ENCODE peak calls at places on chromosomes 11 and 22, in four cellular contexts. N is stomach, M is esophagus squamous epithelium, B is gastrocnemius medialis. W is an unnamed sample. For H3K9me3, the result is how much of the 10 kb centered on the place peaks cover.

GRCh38 chr22:46750530-46750800 is 12.0 kb upstream of the TBC1D22A start:
- DNase-seq in N (no peak), M (no peak), B (no peak), W (no peak)

GRCh38 chr11:126824035-126824607 is 176.4 kb downstream of the KIRREL3 start:
- DNase-seq in N (no peak), M (no peak), B (no peak), W (no peak)

GRCh38 chr11:98194611-98195010 is 826.1 kb upstream of the CNTN5 start:
- DNase-seq in N (no peak), M (no peak), B (no peak), W (no peak)

GRCh38 chr11:12678991-12679390 is 4.8 kb downstream of the TEAD1 start:
- DNase-seq in N (no peak), M (no peak), B (no peak), W (no peak)

GRCh38 chr11:1943977-1944376 is 3.2 kb upstream of the MRPL23 start:
- DNase-seq in N (no peak), M (no peak), B (peak), W (peak)

GRCh38 chr11:125257185-125257584 is 92.6 kb downstream of the PKNOX2 start:
- DNase-seq in N (no peak), M (no peak), B (no peak), W (no peak)

GRCh38 chr11:12691473-12691872 is 17.3 kb downstream of the TEAD1 start:
- DNase-seq in N (no peak), M (no peak), B (no peak), W (no peak)

GRCh38 chr11:1053121-1053901 is 16.8 kb upstream of the MUC6 start:
- DNase-seq in N (no peak), M (no peak), B (no peak), W (no peak)

GRCh38 chr22:32847067-32847491 is 45.6 kb downstream of the TIMP3 start:
- DNase-seq in N (no peak), M (no peak), B (no peak), W (peak)

GRCh38 chr22:23833911-23834317 is 4.9 kb downstream of the DERL3 start:
- DNase-seq in N (no peak), M (no peak), B (no peak), W (no peak)

GRCh38 chr11:119422505-119423416 is at the start of gene THY1:
- DNase-seq in N (no peak), M (no peak), B (no peak), W (no peak)

GRCh38 chr11:71322861-71323582 is 70.6 kb upstream of the SHANK2 start:
- DNase-seq in N (no peak), M (no peak), B (no peak), W (no peak)

GRCh38 chr11:69434341-69434960 is 47.0 kb upstream of the LINC01488 start:
- DNase-seq in N (no peak), M (no peak), B (no peak), W (no peak)

GRCh38 chr11:11476499-11476898 is 123.4 kb upstream of the CSNK2A3 start:
- DNase-seq in N (no peak), M (no peak), B (peak), W (no peak)

GRCh38 chr11:48034926-48035876 is 54.8 kb downstream of the PTPRJ start:
- DNase-seq in N (peak), M (no peak), B (peak), W (peak)

GRCh38 chr11:60377737-60378136 is 595 bp upstream of the MS4A7 start:
- DNase-seq in N (no peak), M (no peak), B (peak), W (no peak)

GRCh38 chr11:117794144-117794543 is 2.9 kb downstream of the DSCAML1 start:
- DNase-seq in N (no peak), M (no peak), B (no peak), W (no peak)

GRCh38 chr11:119160151-119160550 is 8.4 kb upstream of the NLRX1 start:
- DNase-seq in N (no peak), M (no peak), B (no peak), W (no peak)

GRCh38 chr22:26785942-26786341 is 128.6 kb downstream of the MIAT start:
- DNase-seq in N (no peak), M (no peak), B (no peak), W (no peak)

GRCh38 chr11:110921742-110922200 is 209.5 kb upstream of the ARHGAP20 start:
- DNase-seq in N (peak), M (no peak), B (no peak), W (peak)

DNA sequence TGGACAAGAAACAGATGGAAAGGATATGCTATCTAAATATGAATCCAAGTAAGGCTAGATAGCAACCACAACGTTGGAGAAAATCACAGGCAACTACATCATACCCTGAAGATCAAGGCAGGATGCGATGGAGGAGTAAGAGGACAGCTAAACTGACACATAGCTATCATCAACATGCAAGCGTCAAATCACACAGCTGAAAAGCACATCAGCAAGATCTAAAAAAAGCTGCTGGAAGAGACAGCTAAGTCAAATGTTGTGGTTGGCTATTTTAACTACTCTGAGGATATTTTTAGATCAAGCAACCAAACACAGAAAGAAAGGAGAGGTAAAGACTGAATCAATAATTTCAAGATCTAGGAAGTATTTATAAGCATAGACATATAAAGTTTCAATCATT is 466.9 kb downstream of the BRD1 start:
- DNase-seq in N (no peak), M (no peak), B (no peak), W (no peak)
- H3K9me3 ChIP-seq in N (under half), M (under half), B (under half), W (under half)

GRCh38 chr11:122979815-122980656 is 1.6 kb downstream of the BSX start:
- DNase-seq in N (no peak), M (no peak), B (no peak), W (no peak)
- H3K4me3 ChIP-seq in N (no peak), M (no peak), B (no peak), W (no peak)

GRCh38 chr11:63639195-63639832 is 25.1 kb upstream of the PLAAT3 start:
- DNase-seq in N (no peak), M (no peak), B (no peak), W (no peak)
- H3K9me3 ChIP-seq in N (under half), M (under half), B (under half), W (under half)

DNA sequence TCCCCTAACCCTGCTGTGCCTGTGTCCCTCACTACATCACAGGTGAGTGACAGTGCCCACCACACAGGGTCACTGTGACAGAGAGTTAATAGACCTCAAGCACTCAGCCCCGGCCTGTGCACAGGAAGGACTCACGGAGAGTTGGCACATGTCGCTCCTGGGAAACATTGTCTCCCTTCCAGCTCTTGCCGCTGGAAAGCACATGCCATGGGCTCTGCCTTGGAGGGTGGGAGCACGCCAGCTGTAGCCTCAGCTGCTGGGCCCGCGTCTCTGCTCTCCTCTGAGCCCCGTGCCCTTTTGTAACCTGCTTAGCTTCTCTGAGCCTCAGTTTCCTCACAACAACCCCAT is 737 bp downstream of the RHOD start:
- DNase-seq in N (no peak), M (no peak), B (no peak), W (no peak)
- H3K4me3 ChIP-seq in N (peak), M (peak), B (peak), W (peak)

GRCh38 chr11:122192634-122193245 is 76.7 kb upstream of the BLID start:
- DNase-seq in N (no peak), M (no peak), B (no peak), W (no peak)

GRCh38 chr11:122183933-122184332 is 67.9 kb upstream of the BLID start:
- DNase-seq in N (no peak), M (no peak), B (no peak), W (no peak)

GRCh38 chr11:122189259-122189658 is 73.2 kb upstream of the BLID start:
- DNase-seq in N (no peak), M (no peak), B (no peak), W (no peak)

GRCh38 chr11:122186439-122187080 is 70.5 kb upstream of the BLID start:
- DNase-seq in N (no peak), M (no peak), B (peak), W (peak)

GRCh38 chr11:122187373-122188165 is 71.6 kb upstream of the BLID start:
- DNase-seq in N (no peak), M (no peak), B (no peak), W (no peak)
- H3K9me3 ChIP-seq in N (under half), M (under half), B (under half), W (under half)

GRCh38 chr11:64878494-64879225 is at the start of gene EHD1:
- DNase-seq in N (peak), M (peak), B (peak), W (peak)
- H3K4me3 ChIP-seq in N (peak), M (peak), B (peak), W (peak)

W was measured in uterus.